ENCODE peak calls at places on chromosomes 3 and 15, in seven cellular contexts. One of them, this sample, is unnamed.

GRCh38 chr15:95557226-95558046 is 773.1 kb upstream of the NR2F2 start:
- DNase-seq in heart right ventricle: no peak
- DNase-seq in astrocyte: peak
- DNase-seq in AG09319: peak
- DNase-seq in GM20000: no peak
- DNase-seq in GM13977: no peak
- DNase-seq in kidney: peak
- DNase-seq in this sample: no peak

GRCh38 chr15:52095597-52096262 is 16.8 kb downstream of the BCL2L10 start:
- DNase-seq in GM13977: no peak
- DNase-seq in astrocyte: peak
- DNase-seq in AG09319: peak
- DNase-seq in heart right ventricle: no peak
- DNase-seq in GM20000: no peak
- DNase-seq in kidney: no peak
- DNase-seq in this sample: no peak

GRCh38 chr3:53709856-53710674 is 136.2 kb downstream of the CHDH start:
- DNase-seq in AG09319: peak
- DNase-seq in astrocyte: peak
- DNase-seq in kidney: no peak
- DNase-seq in GM20000: peak
- DNase-seq in GM13977: peak
- DNase-seq in heart right ventricle: peak
- DNase-seq in this sample: peak

GRCh38 chr15:87929835-87930234 is 326.7 kb downstream of the NTRK3 start:
- DNase-seq in GM13977: no peak
- DNase-seq in astrocyte: no peak
- DNase-seq in heart right ventricle: no peak
- DNase-seq in AG09319: no peak
- DNase-seq in kidney: no peak
- DNase-seq in GM20000: no peak
- DNase-seq in this sample: no peak

GRCh38 chr3:167163580-167163979 is 216.5 kb downstream of the ZBBX start:
- DNase-seq in heart right ventricle: no peak
- DNase-seq in AG09319: no peak
- DNase-seq in GM13977: no peak
- DNase-seq in kidney: no peak
- DNase-seq in GM20000: no peak
- DNase-seq in astrocyte: no peak
- DNase-seq in this sample: no peak

GRCh38 chr3:38120690-38121450 is 16.1 kb downstream of the ACAA1 start:
- DNase-seq in astrocyte: no peak
- DNase-seq in GM13977: no peak
- DNase-seq in AG09319: no peak
- DNase-seq in heart right ventricle: no peak
- DNase-seq in GM20000: no peak
- DNase-seq in kidney: no peak
- DNase-seq in this sample: no peak

GRCh38 chr3:17539436-17539835 is 203.0 kb downstream of the TBC1D5 start:
- DNase-seq in GM13977: no peak
- DNase-seq in GM20000: no peak
- DNase-seq in astrocyte: no peak
- DNase-seq in heart right ventricle: no peak
- DNase-seq in kidney: no peak
- DNase-seq in AG09319: no peak
- DNase-seq in this sample: no peak

GRCh38 chr3:80052271-80052670 is 284.5 kb upstream of the ROBO1 start:
- DNase-seq in GM13977: no peak
- DNase-seq in astrocyte: no peak
- DNase-seq in AG09319: no peak
- DNase-seq in heart right ventricle: no peak
- DNase-seq in GM20000: no peak
- DNase-seq in kidney: peak
- DNase-seq in this sample: no peak

GRCh38 chr3:122857019-122857418 is 62.1 kb downstream of the SLC49A4 start:
- DNase-seq in AG09319: peak
- DNase-seq in GM13977: peak
- DNase-seq in astrocyte: peak
- DNase-seq in GM20000: no peak
- DNase-seq in heart right ventricle: no peak
- DNase-seq in kidney: no peak
- DNase-seq in this sample: no peak

GRCh38 chr15:34185666-34186065 is 24.2 kb downstream of the KATNBL1 start:
- DNase-seq in GM20000: no peak
- DNase-seq in astrocyte: no peak
- DNase-seq in kidney: no peak
- DNase-seq in AG09319: no peak
- DNase-seq in GM13977: no peak
- DNase-seq in heart right ventricle: no peak
- DNase-seq in this sample: no peak

GRCh38 chr3:27963519-27963918 is 241.4 kb upstream of the EOMES start:
- DNase-seq in astrocyte: no peak
- DNase-seq in kidney: no peak
- DNase-seq in GM13977: no peak
- DNase-seq in heart right ventricle: no peak
- DNase-seq in GM20000: no peak
- DNase-seq in AG09319: no peak
- DNase-seq in this sample: no peak

GRCh38 chr15:60772395-60773120 is 293.6 kb upstream of the ICE2 start:
- DNase-seq in heart right ventricle: no peak
- DNase-seq in GM13977: no peak
- DNase-seq in AG09319: no peak
- DNase-seq in astrocyte: no peak
- DNase-seq in kidney: no peak
- DNase-seq in GM20000: no peak
- DNase-seq in this sample: no peak

GRCh38 chr3:22960326-22960984 is 242.7 kb upstream of the UBE2E2 start:
- DNase-seq in heart right ventricle: no peak
- DNase-seq in GM13977: peak
- DNase-seq in GM20000: peak
- DNase-seq in kidney: no peak
- DNase-seq in AG09319: no peak
- DNase-seq in astrocyte: peak
- DNase-seq in this sample: no peak

GRCh38 chr3:129463736-129464135 is 23.7 kb downstream of the IFT122 start:
- DNase-seq in AG09319: no peak
- DNase-seq in astrocyte: no peak
- DNase-seq in GM20000: no peak
- DNase-seq in kidney: no peak
- DNase-seq in heart right ventricle: no peak
- DNase-seq in GM13977: no peak
- DNase-seq in this sample: no peak

GRCh38 chr3:142459929-142460328 is 12.1 kb upstream of the XRN1 start:
- DNase-seq in GM20000: no peak
- DNase-seq in kidney: no peak
- DNase-seq in heart right ventricle: no peak
- DNase-seq in GM13977: no peak
- DNase-seq in AG09319: no peak
- DNase-seq in astrocyte: no peak
- DNase-seq in this sample: no peak

GRCh38 chr3:161508852-161509477 is 12.4 kb downstream of the OTOL1 start:
- DNase-seq in AG09319: no peak
- DNase-seq in GM13977: peak
- DNase-seq in astrocyte: no peak
- DNase-seq in kidney: no peak
- DNase-seq in heart right ventricle: no peak
- DNase-seq in GM20000: peak
- DNase-seq in this sample: no peak

GRCh38 chr3:122186372-122186771 is 2.9 kb downstream of the CASR start:
- DNase-seq in heart right ventricle: no peak
- DNase-seq in GM13977: no peak
- DNase-seq in kidney: no peak
- DNase-seq in astrocyte: no peak
- DNase-seq in AG09319: no peak
- DNase-seq in GM20000: no peak
- DNase-seq in this sample: no peak

GRCh38 chr15:65085990-65086679 is 9.6 kb downstream of the KBTBD13 start:
- DNase-seq in AG09319: no peak
- DNase-seq in GM20000: no peak
- DNase-seq in GM13977: no peak
- DNase-seq in astrocyte: no peak
- DNase-seq in kidney: no peak
- DNase-seq in heart right ventricle: no peak
- DNase-seq in this sample: no peak

GRCh38 chr15:82832601-82833209 is 23.3 kb downstream of the WHAMM start:
- DNase-seq in GM13977: peak
- DNase-seq in astrocyte: peak
- DNase-seq in heart right ventricle: no peak
- DNase-seq in AG09319: peak
- DNase-seq in kidney: no peak
- DNase-seq in GM20000: peak
- DNase-seq in this sample: no peak

GRCh38 chr3:73432021-73432722 is 192.6 kb downstream of the PDZRN3 start:
- DNase-seq in heart right ventricle: no peak
- DNase-seq in GM20000: peak
- DNase-seq in GM13977: peak
- DNase-seq in kidney: no peak
- DNase-seq in AG09319: no peak
- DNase-seq in astrocyte: peak
- DNase-seq in this sample: no peak

GRCh38 chr15:53833134-53833624 is 73.7 kb upstream of the WDR72 start:
- DNase-seq in astrocyte: peak
- DNase-seq in GM20000: no peak
- DNase-seq in GM13977: no peak
- DNase-seq in kidney: no peak
- DNase-seq in heart right ventricle: no peak
- DNase-seq in AG09319: no peak
- DNase-seq in this sample: no peak

GRCh38 chr3:10437272-10437994 is 68.0 kb downstream of the ATP2B2 start:
- DNase-seq in GM13977: peak
- DNase-seq in heart right ventricle: no peak
- DNase-seq in GM20000: peak
- DNase-seq in kidney: no peak
- DNase-seq in astrocyte: peak
- DNase-seq in AG09319: no peak
- DNase-seq in this sample: no peak

GRCh38 chr3:181075098-181075497 is 85.6 kb upstream of the DNAJC19 start:
- DNase-seq in GM13977: no peak
- DNase-seq in heart right ventricle: no peak
- DNase-seq in AG09319: no peak
- DNase-seq in kidney: no peak
- DNase-seq in GM20000: no peak
- DNase-seq in astrocyte: no peak
- DNase-seq in this sample: no peak

GRCh38 chr3:13500133-13500885 is 20.2 kb downstream of the HDAC11 start:
- DNase-seq in heart right ventricle: no peak
- DNase-seq in astrocyte: no peak
- DNase-seq in kidney: peak
- DNase-seq in GM13977: peak
- DNase-seq in GM20000: peak
- DNase-seq in AG09319: no peak
- DNase-seq in this sample: no peak
- TF ChIP-seq CTCF in heart right ventricle: no peak
- TF ChIP-seq CTCF in astrocyte: peak
- TF ChIP-seq CTCF in kidney: peak
- TF ChIP-seq CTCF in GM13977: peak
- TF ChIP-seq CTCF in GM20000: peak
- TF ChIP-seq CTCF in AG09319: peak
- TF ChIP-seq CTCF in this sample: peak

GRCh38 chr15:31200735-31201151 is 99.2 kb upstream of the TRPM1 start:
- DNase-seq in GM20000: peak
- DNase-seq in astrocyte: no peak
- DNase-seq in AG09319: no peak
- DNase-seq in GM13977: no peak
- DNase-seq in kidney: peak
- DNase-seq in heart right ventricle: peak
- DNase-seq in this sample: no peak
- TF ChIP-seq CTCF in GM20000: no peak
- TF ChIP-seq CTCF in astrocyte: no peak
- TF ChIP-seq CTCF in AG09319: peak
- TF ChIP-seq CTCF in GM13977: peak
- TF ChIP-seq CTCF in kidney: peak
- TF ChIP-seq CTCF in heart right ventricle: peak
- TF ChIP-seq CTCF in this sample: peak

GRCh38 chr3:48400824-48401433 is 28.9 kb downstream of the FBXW12 start:
- DNase-seq in heart right ventricle: no peak
- DNase-seq in GM20000: peak
- DNase-seq in astrocyte: peak
- DNase-seq in kidney: peak
- DNase-seq in AG09319: peak
- DNase-seq in GM13977: peak
- DNase-seq in this sample: peak
- TF ChIP-seq CTCF in heart right ventricle: peak
- TF ChIP-seq CTCF in GM20000: peak
- TF ChIP-seq CTCF in astrocyte: peak
- TF ChIP-seq CTCF in kidney: peak
- TF ChIP-seq CTCF in AG09319: peak
- TF ChIP-seq CTCF in GM13977: peak
- TF ChIP-seq CTCF in this sample: peak

GRCh38 chr3:152938974-152939636 is 104.2 kb downstream of the P2RY1 start:
- DNase-seq in AG09319: no peak
- DNase-seq in kidney: no peak
- DNase-seq in astrocyte: no peak
- DNase-seq in heart right ventricle: no peak
- DNase-seq in GM13977: no peak
- DNase-seq in GM20000: no peak
- DNase-seq in this sample: no peak
- TF ChIP-seq CTCF in AG09319: no peak
- TF ChIP-seq CTCF in kidney: no peak
- TF ChIP-seq CTCF in astrocyte: no peak
- TF ChIP-seq CTCF in heart right ventricle: no peak
- TF ChIP-seq CTCF in GM13977: no peak
- TF ChIP-seq CTCF in GM20000: no peak
- TF ChIP-seq CTCF in this sample: peak

GRCh38 chr3:154552338-154552737 is 122.3 kb upstream of the GPR149 start:
- DNase-seq in astrocyte: no peak
- DNase-seq in kidney: no peak
- DNase-seq in AG09319: no peak
- DNase-seq in GM20000: no peak
- DNase-seq in heart right ventricle: no peak
- DNase-seq in GM13977: no peak
- DNase-seq in this sample: no peak
- TF ChIP-seq CTCF in astrocyte: no peak
- TF ChIP-seq CTCF in kidney: no peak
- TF ChIP-seq CTCF in AG09319: no peak
- TF ChIP-seq CTCF in GM20000: no peak
- TF ChIP-seq CTCF in heart right ventricle: no peak
- TF ChIP-seq CTCF in GM13977: peak
- TF ChIP-seq CTCF in this sample: no peak

DNA sequence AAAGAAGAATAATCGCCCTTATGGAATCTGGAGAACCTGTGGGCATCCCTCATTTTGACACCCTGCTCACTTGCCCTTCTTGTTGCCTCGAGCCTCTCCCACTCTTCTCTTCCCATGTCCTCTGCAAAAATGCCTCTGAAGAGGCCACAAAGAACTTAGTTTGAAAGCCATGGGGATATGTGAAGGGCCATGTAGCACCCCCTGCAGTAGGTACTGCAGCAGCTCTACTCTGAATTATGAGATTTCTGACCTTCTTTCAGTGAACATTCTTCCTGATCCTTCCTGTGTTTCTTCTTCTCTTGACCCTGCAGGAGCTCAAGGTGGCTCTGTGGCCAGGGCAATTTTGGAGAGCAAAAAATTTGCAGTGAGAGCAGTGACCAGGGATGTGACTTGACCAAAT is 30.4 kb upstream of the TRA2B start:
- DNase-seq in GM13977: no peak
- DNase-seq in kidney: no peak
- DNase-seq in astrocyte: no peak
- DNase-seq in GM20000: no peak
- DNase-seq in heart right ventricle: no peak
- DNase-seq in AG09319: no peak
- DNase-seq in this sample: no peak
- TF ChIP-seq CTCF in GM13977: no peak
- TF ChIP-seq CTCF in kidney: no peak
- TF ChIP-seq CTCF in astrocyte: no peak
- TF ChIP-seq CTCF in GM20000: no peak
- TF ChIP-seq CTCF in heart right ventricle: no peak
- TF ChIP-seq CTCF in AG09319: no peak
- TF ChIP-seq CTCF in this sample: no peak

This sample was measured in type B pancreatic cell.